ENCODE peak calls at places on chromosomes 7 and 10, in six cellular contexts. Z is GM12892, Q is K562, P is HepG2, E is GM12878, B is H1. O is an unnamed sample.

GRCh38 chr7:12162420-12163113 is 48.5 kb upstream of the TMEM106B start:
- DNase-seq in Z (no peak), Q (no peak), P (no peak), E (no peak), B (no peak), O (no peak)

GRCh38 chr7:16671811-16672210 is 25.8 kb downstream of the BZW2 start:
- DNase-seq in Z (no peak), Q (no peak), P (no peak), E (no peak), B (no peak), O (no peak)

GRCh38 chr7:23403970-23404369 is 66.3 kb downstream of the IGF2BP3 start:
- DNase-seq in Z (no peak), Q (no peak), P (no peak), E (no peak), B (no peak), O (no peak)

GRCh38 chr10:3774814-3775670 is 10.0 kb downstream of the KLF6 start:
- DNase-seq in Z (no peak), Q (peak), P (no peak), E (no peak), B (no peak), O (no peak)

GRCh38 chr10:96718304-96718990 is 1.9 kb downstream of the PIK3AP1 start:
- DNase-seq in Z (no peak), Q (no peak), P (no peak), E (no peak), B (no peak), O (no peak)

GRCh38 chr7:89474456-89474855 is 678.9 kb upstream of the TEX47 start:
- DNase-seq in Z (no peak), Q (no peak), P (no peak), E (no peak), B (no peak), O (no peak)

GRCh38 chr10:60733189-60733815 is 45.0 kb upstream of the CDK1 start:
- DNase-seq in Z (peak), Q (peak), P (no peak), E (no peak), B (peak), O (peak)

GRCh38 chr7:151954866-151955820 is 1.1 kb upstream of the GALNTL5 start:
- DNase-seq in Z (no peak), Q (no peak), P (no peak), E (no peak), B (peak), O (no peak)

GRCh38 chr7:108454674-108455523 is 1.3 kb downstream of the NRCAM start:
- DNase-seq in Z (peak), Q (no peak), P (no peak), E (no peak), B (peak), O (peak)

GRCh38 chr10:51937313-51937712 is 237.9 kb upstream of the CSTF2T start:
- DNase-seq in Z (no peak), Q (no peak), P (no peak), E (no peak), B (no peak), O (no peak)

GRCh38 chr7:94602181-94602580 is 53.8 kb downstream of the SGCE start:
- DNase-seq in Z (no peak), Q (no peak), P (no peak), E (no peak), B (no peak), O (no peak)

GRCh38 chr7:1192171-1192676 is 32.2 kb upstream of the ZFAND2A start:
- DNase-seq in Z (no peak), Q (no peak), P (no peak), E (no peak), B (no peak), O (no peak)

GRCh38 chr10:86229378-86229777 is 137.2 kb downstream of the GRID1 start:
- DNase-seq in Z (no peak), Q (no peak), P (no peak), E (no peak), B (no peak), O (no peak)

GRCh38 chr10:51145388-51145787 is 71.1 kb downstream of the PRKG1 start:
- DNase-seq in Z (no peak), Q (no peak), P (no peak), E (no peak), B (no peak), O (no peak)

GRCh38 chr7:157772486-157773130 is 435.8 kb downstream of the DNAJB6 start:
- DNase-seq in Z (no peak), Q (no peak), P (no peak), E (no peak), B (no peak), O (no peak)

GRCh38 chr7:28865494-28866257 is 92.5 kb downstream of the TRIL start:
- DNase-seq in Z (no peak), Q (no peak), P (no peak), E (no peak), B (no peak), O (no peak)

GRCh38 chr10:93465806-93466675 is 16.1 kb downstream of the MYOF start:
- DNase-seq in Z (no peak), Q (no peak), P (peak), E (no peak), B (no peak), O (no peak)
- TF ChIP-seq POLR2A in Z (no peak), Q (no peak), P (no peak), E (no peak), B (no peak), O (no peak)

GRCh38 chr7:133947458-133948044 is 179.6 kb upstream of the LRGUK start:
- DNase-seq in Z (no peak), Q (no peak), P (no peak), E (no peak), B (no peak), O (no peak)
- TF ChIP-seq TAF1 in Z (no peak), Q (no peak), P (no peak), E (no peak), B (no peak), O (no peak)

GRCh38 chr7:130996841-130997231 is 262.8 kb upstream of the KLF14 start:
- DNase-seq in Z (no peak), Q (no peak), P (peak), E (no peak), B (no peak), O (no peak)
- TF ChIP-seq POLR2A in Z (no peak), Q (no peak), P (no peak), E (no peak), B (no peak), O (no peak)

GRCh38 chr10:350981-351501 is 215.8 kb downstream of the ZMYND11 start:
- DNase-seq in Z (no peak), Q (no peak), P (no peak), E (no peak), B (no peak), O (no peak)
- TF ChIP-seq TAF1 in Z (no peak), Q (no peak), P (no peak), E (no peak), B (no peak), O (no peak)

GRCh38 chr10:74750848-74751274 is 75.5 kb upstream of the KAT6B start:
- DNase-seq in Z (no peak), Q (no peak), P (no peak), E (peak), B (peak), O (peak)

GRCh38 chr10:74753295-74754211 is 72.8 kb upstream of the KAT6B start:
- DNase-seq in Z (no peak), Q (no peak), P (no peak), E (no peak), B (no peak), O (no peak)

GRCh38 chr10:74755273-74755672 is 71.1 kb upstream of the KAT6B start:
- DNase-seq in Z (no peak), Q (no peak), P (no peak), E (no peak), B (no peak), O (no peak)

GRCh38 chr10:74754397-74754796 is 72.0 kb upstream of the KAT6B start:
- DNase-seq in Z (no peak), Q (no peak), P (no peak), E (no peak), B (no peak), O (no peak)

DNA sequence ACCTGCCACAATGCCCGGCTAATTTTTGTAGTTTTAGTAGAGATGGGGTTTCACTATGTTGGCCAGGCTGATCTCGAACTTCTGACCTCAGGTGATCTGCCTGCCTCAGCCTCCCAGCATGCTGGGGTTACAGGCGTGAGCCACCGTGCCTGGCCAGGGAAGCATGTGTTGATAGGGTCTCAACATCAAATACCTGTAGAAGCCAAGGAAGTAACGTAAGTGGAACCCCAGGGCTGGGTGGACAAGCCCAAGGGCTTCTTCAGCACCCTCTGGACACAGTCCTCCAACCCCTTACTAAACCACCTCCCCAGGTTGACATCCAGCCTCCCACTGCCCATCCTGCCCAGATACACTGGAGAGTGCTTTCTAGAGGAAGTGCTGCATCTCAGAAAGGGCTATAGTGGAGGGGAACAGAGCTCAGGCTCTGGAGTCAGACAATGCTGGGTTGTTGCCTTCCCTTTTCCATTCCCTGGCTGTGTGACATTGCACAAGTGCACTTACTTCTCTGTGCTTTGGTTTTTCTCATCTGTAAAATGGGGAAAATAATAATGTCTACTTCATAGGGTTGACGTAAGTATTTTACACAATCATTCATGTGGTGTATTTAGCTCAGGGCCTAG is 73.9 kb upstream of the KAT6B start:
- DNase-seq in Z (no peak), Q (no peak), P (no peak), E (no peak), B (no peak), O (no peak)
- TF ChIP-seq POLR2A in Z (no peak), Q (no peak), P (no peak), E (no peak), B (no peak), O (no peak)

GRCh38 chr7:53812135-53812534 is 730.0 kb upstream of the VSTM2A start:
- DNase-seq in Z (no peak), Q (no peak), P (no peak), E (no peak), B (no peak), O (no peak)
- TF ChIP-seq TAF1 in Z (no peak), Q (no peak), P (no peak), E (no peak), B (no peak), O (no peak)

GRCh38 chr10:70109064-70109729 is 23.4 kb downstream of the AIFM2 start:
- DNase-seq in Z (no peak), Q (no peak), P (peak), E (no peak), B (no peak), O (no peak)
- TF ChIP-seq POLR2A in Z (no peak), Q (no peak), P (peak), E (no peak), B (no peak), O (no peak)

GRCh38 chr7:147182859-147183258 is 1066.3 kb downstream of the CNTNAP2 start:
- DNase-seq in Z (no peak), Q (no peak), P (no peak), E (no peak), B (no peak), O (no peak)

GRCh38 chr7:147193476-147193875 is 1076.9 kb downstream of the CNTNAP2 start:
- DNase-seq in Z (no peak), Q (no peak), P (no peak), E (no peak), B (no peak), O (no peak)

GRCh38 chr7:147188485-147188884 is 1071.9 kb downstream of the CNTNAP2 start:
- DNase-seq in Z (no peak), Q (no peak), P (no peak), E (no peak), B (no peak), O (no peak)
- TF ChIP-seq TAF1 in Z (no peak), Q (no peak), P (no peak), E (no peak), B (no peak), O (no peak)